ENCODE peak calls at places on chromosomes 13 and 19, in seven cellular contexts. One of them, this sample, is unnamed.

GRCh38 chr13:64753606-64754005 is 2476.5 kb downstream of the PCDH9 start:
- DNase-seq in heart left ventricle: no peak
- DNase-seq in K562: no peak
- DNase-seq in adrenal gland: no peak
- DNase-seq in tibial nerve: no peak
- DNase-seq in right lobe of liver: no peak
- DNase-seq in A549: no peak
- DNase-seq in this sample: no peak

GRCh38 chr13:34901577-34901976 is 40.5 kb upstream of the NBEA start:
- DNase-seq in heart left ventricle: no peak
- DNase-seq in K562: no peak
- DNase-seq in adrenal gland: no peak
- DNase-seq in tibial nerve: no peak
- DNase-seq in right lobe of liver: no peak
- DNase-seq in A549: no peak
- DNase-seq in this sample: no peak

GRCh38 chr19:1259873-1260748 is 9.0 kb upstream of the CIRBP start:
- DNase-seq in heart left ventricle: peak; percentile 55
- DNase-seq in K562: no peak
- DNase-seq in adrenal gland: no peak
- DNase-seq in tibial nerve: no peak
- DNase-seq in right lobe of liver: no peak
- DNase-seq in A549: peak; percentile 77
- DNase-seq in this sample: no peak

GRCh38 chr19:42091300-42092266 is 15.6 kb downstream of the ZNF574 start:
- DNase-seq in heart left ventricle: no peak
- DNase-seq in K562: peak; percentile 48
- DNase-seq in adrenal gland: peak; percentile 52
- DNase-seq in tibial nerve: no peak
- DNase-seq in right lobe of liver: no peak
- DNase-seq in A549: peak; percentile 66
- DNase-seq in this sample: no peak

GRCh38 chr13:111661052-111661451 is 340.6 kb downstream of the TEX29 start:
- DNase-seq in heart left ventricle: no peak
- DNase-seq in K562: no peak
- DNase-seq in adrenal gland: no peak
- DNase-seq in tibial nerve: no peak
- DNase-seq in right lobe of liver: peak; percentile 32
- DNase-seq in A549: no peak
- DNase-seq in this sample: no peak

GRCh38 chr13:43835701-43836100 is 43.8 kb downstream of the CCDC122 start:
- DNase-seq in heart left ventricle: no peak
- DNase-seq in K562: no peak
- DNase-seq in adrenal gland: no peak
- DNase-seq in tibial nerve: no peak
- DNase-seq in right lobe of liver: no peak
- DNase-seq in A549: no peak
- DNase-seq in this sample: no peak

GRCh38 chr19:13181747-13182388 is 31.7 kb downstream of the IER2 start:
- DNase-seq in heart left ventricle: peak; percentile 91
- DNase-seq in K562: peak; percentile 31
- DNase-seq in adrenal gland: peak; percentile 91
- DNase-seq in tibial nerve: peak; percentile 50
- DNase-seq in right lobe of liver: peak; percentile 72
- DNase-seq in A549: no peak
- DNase-seq in this sample: peak; percentile 70

GRCh38 chr13:98548230-98548629 is 28.7 kb downstream of the STK24 start:
- DNase-seq in heart left ventricle: no peak
- DNase-seq in K562: no peak
- DNase-seq in adrenal gland: no peak
- DNase-seq in tibial nerve: no peak
- DNase-seq in right lobe of liver: no peak
- DNase-seq in A549: no peak
- DNase-seq in this sample: no peak

GRCh38 chr13:87120476-87120875 is 550.7 kb upstream of the SLITRK5 start:
- DNase-seq in heart left ventricle: no peak
- DNase-seq in K562: no peak
- DNase-seq in adrenal gland: no peak
- DNase-seq in tibial nerve: no peak
- DNase-seq in right lobe of liver: no peak
- DNase-seq in A549: no peak
- DNase-seq in this sample: no peak

GRCh38 chr19:55377356-55378131 is 918 bp downstream of the TMEM190 start:
- DNase-seq in heart left ventricle: no peak
- DNase-seq in K562: no peak
- DNase-seq in adrenal gland: no peak
- DNase-seq in tibial nerve: no peak
- DNase-seq in right lobe of liver: no peak
- DNase-seq in A549: no peak
- DNase-seq in this sample: no peak
- H3K4me3 ChIP-seq in heart left ventricle: no peak overlapping the region
- H3K4me3 ChIP-seq in K562: no peak overlapping the region
- H3K4me3 ChIP-seq in adrenal gland: no peak overlapping the region
- H3K4me3 ChIP-seq in tibial nerve: no peak overlapping the region
- H3K4me3 ChIP-seq in right lobe of liver: no peak overlapping the region
- H3K4me3 ChIP-seq in A549: no peak overlapping the region
- H3K4me3 ChIP-seq in this sample: no peak overlapping the region

DNA sequence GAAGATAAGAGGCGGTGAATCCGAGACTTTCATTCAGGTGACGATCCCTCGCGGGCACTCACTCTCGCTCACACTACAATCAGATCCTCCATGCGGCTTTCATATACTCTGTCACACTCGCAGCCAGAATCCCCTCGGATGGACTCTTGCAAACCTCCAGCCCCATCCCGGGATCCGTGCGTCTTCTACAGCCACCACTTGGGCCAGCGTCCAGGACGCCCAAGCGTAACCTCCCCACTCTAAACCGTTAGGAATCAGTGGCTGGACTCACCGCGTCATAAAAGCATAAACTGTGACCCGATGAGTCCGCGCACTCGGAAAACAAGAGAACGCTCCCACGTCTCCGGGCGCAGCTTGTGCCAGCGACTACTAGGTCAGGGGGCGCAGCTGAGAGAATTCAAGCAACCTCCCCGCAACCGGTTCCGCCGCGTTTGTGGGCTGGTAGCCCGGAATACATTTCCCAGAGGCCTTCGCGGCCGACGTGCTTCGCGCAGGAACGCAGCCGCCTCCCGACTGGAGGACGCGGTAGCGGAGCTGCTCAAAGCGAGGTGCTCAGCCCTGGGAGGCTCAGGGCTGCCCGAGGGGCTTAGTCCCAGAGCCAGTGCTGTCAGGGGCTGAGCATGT is 27.6 kb downstream of the ZNF607 start:
- DNase-seq in heart left ventricle: peak; percentile 92
- DNase-seq in K562: peak; percentile 82
- DNase-seq in adrenal gland: peak; percentile 87
- DNase-seq in tibial nerve: peak; percentile 61
- DNase-seq in right lobe of liver: peak; percentile 62
- DNase-seq in A549: no peak
- DNase-seq in this sample: peak; percentile 90
- TF ChIP-seq POLR2A in heart left ventricle: no peak
- TF ChIP-seq POLR2A in K562: peak; percentile 41
- TF ChIP-seq POLR2A in adrenal gland: no peak
- TF ChIP-seq POLR2A in tibial nerve: no peak
- TF ChIP-seq POLR2A in right lobe of liver: no peak
- TF ChIP-seq POLR2A in A549: no peak
- TF ChIP-seq POLR2A in this sample: no peak

GRCh38 chr13:41056194-41056593 is 5.1 kb upstream of the WBP4 start:
- DNase-seq in heart left ventricle: no peak
- DNase-seq in K562: no peak
- DNase-seq in adrenal gland: no peak
- DNase-seq in tibial nerve: no peak
- DNase-seq in right lobe of liver: no peak
- DNase-seq in A549: no peak
- DNase-seq in this sample: no peak
- H3K4me1 ChIP-seq in heart left ventricle: no peaks in the 10 kb centered on the region
- H3K4me1 ChIP-seq in K562: peaks cover 40% of the 10 kb centered on the region
- H3K4me1 ChIP-seq in adrenal gland: peaks cover 71% of the 10 kb centered on the region
- H3K4me1 ChIP-seq in tibial nerve: peaks cover 46% of the 10 kb centered on the region
- H3K4me1 ChIP-seq in right lobe of liver: peaks cover 40% of the 10 kb centered on the region
- H3K4me1 ChIP-seq in A549: peaks cover 52% of the 10 kb centered on the region
- H3K4me1 ChIP-seq in this sample: peaks cover 33% of the 10 kb centered on the region

GRCh38 chr19:17075035-17075859 is at the start of the genes HAUS8 and MYO9B:
- DNase-seq in heart left ventricle: peak; percentile 100
- DNase-seq in K562: peak; percentile 100
- DNase-seq in adrenal gland: peak; percentile 99
- DNase-seq in tibial nerve: peak; percentile 99
- DNase-seq in right lobe of liver: peak; percentile 100
- DNase-seq in A549: peak; percentile 99
- DNase-seq in this sample: peak; percentile 99

GRCh38 chr19:17075860-17076538 is 422 bp downstream of the MYO9B start:
- DNase-seq in heart left ventricle: peak; percentile 51
- DNase-seq in K562: peak; percentile 52
- DNase-seq in adrenal gland: peak; percentile 42
- DNase-seq in tibial nerve: no peak
- DNase-seq in right lobe of liver: peak; percentile 62
- DNase-seq in A549: no peak
- DNase-seq in this sample: no peak

GRCh38 chr19:17076539-17076919 is 952 bp downstream of the MYO9B start:
- DNase-seq in heart left ventricle: peak; percentile 43
- DNase-seq in K562: peak; percentile 31
- DNase-seq in adrenal gland: peak; percentile 43
- DNase-seq in tibial nerve: no peak
- DNase-seq in right lobe of liver: no peak
- DNase-seq in A549: no peak
- DNase-seq in this sample: no peak

GRCh38 chr19:17074628-17075034 is 621 bp downstream of the HAUS8 start:
- DNase-seq in heart left ventricle: no peak
- DNase-seq in K562: no peak
- DNase-seq in adrenal gland: no peak
- DNase-seq in tibial nerve: no peak
- DNase-seq in right lobe of liver: no peak
- DNase-seq in A549: no peak
- DNase-seq in this sample: no peak

DNA sequence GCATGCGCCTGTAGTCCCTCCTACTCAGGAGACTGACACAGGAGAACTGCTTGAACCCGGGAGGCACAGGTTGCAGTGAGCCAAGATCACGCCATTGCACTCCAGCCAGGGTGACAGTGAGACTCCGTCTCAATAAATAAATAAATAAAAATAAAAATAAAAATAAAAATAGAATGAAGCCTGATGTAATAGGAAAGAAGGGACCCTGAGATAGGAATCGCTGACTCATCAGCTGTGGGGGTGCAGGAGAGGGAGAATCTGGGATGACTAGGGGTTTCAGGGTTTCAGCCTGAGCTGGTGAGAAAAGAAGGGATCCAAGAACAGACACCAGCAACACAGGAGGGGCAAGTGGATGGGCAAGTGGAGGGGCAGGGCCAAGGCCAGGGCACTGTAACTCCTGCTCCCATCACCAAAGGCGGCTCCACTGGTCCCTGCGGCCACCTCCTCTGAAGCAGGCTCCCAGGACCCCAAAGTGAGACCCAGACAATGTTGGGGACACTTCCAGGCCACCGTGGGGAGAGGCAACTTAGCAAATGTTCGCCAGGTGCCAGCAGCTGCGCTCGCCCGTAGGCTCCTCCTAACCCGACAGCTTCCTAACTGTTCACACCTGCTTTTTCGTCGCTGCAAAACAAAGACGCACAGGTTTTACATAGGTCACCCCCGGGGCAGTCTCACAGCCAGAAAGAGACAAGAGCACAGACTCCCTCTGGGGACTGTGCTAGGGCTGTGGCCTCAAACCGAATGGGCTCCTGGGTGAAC is 1.2 kb downstream of the HAUS8 start:
- DNase-seq in heart left ventricle: no peak
- DNase-seq in K562: peak; percentile 74
- DNase-seq in adrenal gland: no peak
- DNase-seq in tibial nerve: no peak
- DNase-seq in right lobe of liver: no peak
- DNase-seq in A549: no peak
- DNase-seq in this sample: no peak
- H3K4me3 ChIP-seq in heart left ventricle: peak overlapping the region; percentile 76
- H3K4me3 ChIP-seq in K562: peak overlapping the region; percentile 69
- H3K4me3 ChIP-seq in adrenal gland: no peak overlapping the region
- H3K4me3 ChIP-seq in tibial nerve: peak overlapping the region; percentile 55
- H3K4me3 ChIP-seq in right lobe of liver: peak overlapping the region; percentile 71
- H3K4me3 ChIP-seq in A549: peak overlapping the region; percentile 93
- H3K4me3 ChIP-seq in this sample: no peak overlapping the region

GRCh38 chr19:45423033-45423588 is 606 bp downstream of the ERCC1 start:
- DNase-seq in heart left ventricle: no peak
- DNase-seq in K562: no peak
- DNase-seq in adrenal gland: no peak
- DNase-seq in tibial nerve: no peak
- DNase-seq in right lobe of liver: no peak
- DNase-seq in A549: no peak
- DNase-seq in this sample: no peak

GRCh38 chr19:45423589-45424190 is at the start of gene ERCC1:
- DNase-seq in heart left ventricle: peak; percentile 97
- DNase-seq in K562: peak; percentile 99
- DNase-seq in adrenal gland: peak; percentile 97
- DNase-seq in tibial nerve: peak; percentile 91
- DNase-seq in right lobe of liver: peak; percentile 99
- DNase-seq in A549: peak; percentile 98
- DNase-seq in this sample: peak; percentile 98

GRCh38 chr19:45424191-45425058 is 708 bp upstream of the ERCC1 start:
- DNase-seq in heart left ventricle: peak; percentile 72
- DNase-seq in K562: peak; percentile 89
- DNase-seq in adrenal gland: peak; percentile 84
- DNase-seq in tibial nerve: peak; percentile 44
- DNase-seq in right lobe of liver: peak; percentile 72
- DNase-seq in A549: peak; percentile 95
- DNase-seq in this sample: peak; percentile 53

DNA sequence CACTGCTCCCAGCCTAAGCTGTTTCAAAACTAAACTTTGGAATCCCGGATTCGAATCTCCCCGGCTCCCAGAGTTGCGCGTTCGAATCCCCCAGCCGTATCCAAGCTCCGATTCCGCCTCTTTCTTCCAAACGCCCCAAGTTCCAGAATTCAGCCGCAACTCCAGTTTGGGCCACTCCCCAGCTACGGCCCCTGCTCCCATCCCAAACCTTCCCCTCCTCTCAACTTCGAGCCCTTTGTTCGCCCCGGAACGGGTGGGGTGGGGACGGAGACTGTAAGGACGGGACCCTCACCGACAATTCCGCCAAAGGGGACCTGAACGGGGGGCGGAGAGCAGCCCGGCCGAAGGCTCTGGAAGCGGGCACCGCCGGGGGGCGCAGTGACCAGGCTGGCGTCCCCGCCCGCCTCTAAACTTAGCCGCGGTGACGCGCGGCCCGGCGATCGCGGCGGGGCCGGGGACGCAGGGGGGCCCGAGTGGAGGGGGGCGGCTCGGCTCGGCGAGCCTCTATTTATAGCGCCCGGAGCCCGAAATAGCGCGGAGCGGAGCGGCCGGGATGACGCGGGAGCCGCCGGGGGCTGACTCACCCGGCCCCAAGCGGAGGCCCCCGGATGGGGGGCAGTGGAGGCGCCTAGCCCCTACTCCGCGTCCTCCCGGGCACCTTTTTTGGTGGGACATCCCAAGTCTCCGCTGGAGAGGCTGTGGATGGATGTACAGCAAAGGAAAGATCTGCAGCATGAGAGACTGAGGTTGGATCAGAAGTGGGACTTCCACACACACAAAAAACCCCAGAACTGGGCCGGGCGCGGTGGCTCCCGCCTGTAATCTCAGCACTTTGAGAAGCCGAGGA is 4.9 kb upstream of the ERCC1 start:
- DNase-seq in heart left ventricle: peak; percentile 86
- DNase-seq in K562: peak; percentile 71
- DNase-seq in adrenal gland: peak; percentile 49
- DNase-seq in tibial nerve: no peak
- DNase-seq in right lobe of liver: no peak
- DNase-seq in A549: no peak
- DNase-seq in this sample: peak; percentile 46
- TF ChIP-seq POLR2A in heart left ventricle: no peak
- TF ChIP-seq POLR2A in K562: no peak
- TF ChIP-seq POLR2A in adrenal gland: no peak
- TF ChIP-seq POLR2A in tibial nerve: no peak
- TF ChIP-seq POLR2A in right lobe of liver: peak; percentile 13
- TF ChIP-seq POLR2A in A549: no peak
- TF ChIP-seq POLR2A in this sample: no peak

GRCh38 chr19:48332662-48333466 is 7.5 kb downstream of the EMP3 start:
- DNase-seq in heart left ventricle: peak; percentile 94
- DNase-seq in K562: peak; percentile 98
- DNase-seq in adrenal gland: peak; percentile 98
- DNase-seq in tibial nerve: peak; percentile 89
- DNase-seq in right lobe of liver: peak; percentile 89
- DNase-seq in A549: peak; percentile 99
- DNase-seq in this sample: peak; percentile 95
- H3K4me1 ChIP-seq in heart left ventricle: no peaks in the 10 kb centered on the region
- H3K4me1 ChIP-seq in K562: peaks cover 21% of the 10 kb centered on the region
- H3K4me1 ChIP-seq in adrenal gland: peaks cover 27% of the 10 kb centered on the region
- H3K4me1 ChIP-seq in tibial nerve: peaks cover 12% of the 10 kb centered on the region
- H3K4me1 ChIP-seq in right lobe of liver: no peaks in the 10 kb centered on the region
- H3K4me1 ChIP-seq in A549: peaks cover 12% of the 10 kb centered on the region
- H3K4me1 ChIP-seq in this sample: peaks cover 10% of the 10 kb centered on the region

This sample was measured in testis.